ENCODE peak calls at places on chromosomes 16 and 17, in eight cellular contexts. K is ureter; H is globus pallidus; I is NCI-H2171; Q is nucleus accumbens; N is A549; G is Calu3; Y is stimulated activated CD4-positive, alpha-beta T cell treated with anti-CD3 and anti-CD28 coated beads, Interleukin-2, amount 100 ng/mL, for 48 hours. B is an unnamed sample.

GRCh38 chr17:29933379-29933778 is 3.4 kb upstream of the SSH2 start:
- DNase-seq in K (no peak), H (peak), I (no peak), Q (no peak), N (peak), G (peak), Y (no peak), B (no peak)

GRCh38 chr17:64183815-64184397 is 54.0 kb upstream of the ERN1 start:
- DNase-seq in K (no peak), H (no peak), I (no peak), Q (no peak), N (no peak), G (no peak), Y (no peak), B (no peak)

GRCh38 chr17:5481451-5481850 is 4.5 kb downstream of the DERL2 start:
- DNase-seq in K (no peak), H (no peak), I (no peak), Q (no peak), N (no peak), G (no peak), Y (no peak), B (no peak)

GRCh38 chr16:81560979-81561657 is 116.5 kb downstream of the CMIP start:
- DNase-seq in K (no peak), H (no peak), I (no peak), Q (no peak), N (no peak), G (no peak), Y (no peak), B (no peak)

GRCh38 chr17:11539637-11540036 is 58.6 kb upstream of the DNAH9 start:
- DNase-seq in K (no peak), H (no peak), I (no peak), Q (no peak), N (no peak), G (no peak), Y (no peak), B (peak)

GRCh38 chr17:9478889-9479288 is 96.7 kb downstream of the STX8 start:
- DNase-seq in K (no peak), H (no peak), I (no peak), Q (no peak), N (no peak), G (no peak), Y (no peak), B (no peak)

GRCh38 chr17:63189082-63189481 is 223.0 kb downstream of the TANC2 start:
- DNase-seq in K (no peak), H (no peak), I (no peak), Q (no peak), N (peak), G (no peak), Y (no peak), B (no peak)

GRCh38 chr16:85054948-85055502 is 27.4 kb downstream of the KIAA0513 start:
- DNase-seq in K (no peak), H (no peak), I (no peak), Q (no peak), N (no peak), G (no peak), Y (no peak), B (no peak)

GRCh38 chr17:41678907-41679739 is 9.6 kb upstream of the EIF1 start:
- DNase-seq in K (no peak), H (no peak), I (no peak), Q (no peak), N (peak), G (peak), Y (peak), B (peak)

GRCh38 chr16:75593825-75594820 is 27.9 kb downstream of the GABARAPL2 start:
- DNase-seq in K (no peak), H (no peak), I (peak), Q (no peak), N (peak), G (peak), Y (no peak), B (no peak)